ENCODE peak calls at places on chromosomes 16 and 17, in seven cellular contexts. S is heart right ventricle, E is psoas muscle, Q is transverse colon, V is adipocyte, C is cardiac muscle cell, A is thyroid gland. O is an unnamed sample. For H3K4me1, the result is how much of the 10 kb centered on the place peaks cover.

GRCh38 chr17:67519801-67520251 is 142.7 kb downstream of the PITPNC1 start:
- DNase-seq in S (no peak), E (no peak), Q (no peak), V (no peak), C (no peak), A (no peak), O (no peak)

GRCh38 chr17:55783684-55784245 is 32.9 kb downstream of the PCTP start:
- DNase-seq in S (peak), E (peak), Q (peak), V (peak), C (no peak), A (peak), O (no peak)

GRCh38 chr16:85428899-85429775 is 184.0 kb upstream of the GSE1 start:
- DNase-seq in S (no peak), E (peak), Q (no peak), V (no peak), C (no peak), A (no peak), O (no peak)

GRCh38 chr16:1363501-1364041 is 11.8 kb downstream of the GNPTG start:
- DNase-seq in S (peak), E (peak), Q (peak), V (peak), C (peak), A (peak), O (peak)

GRCh38 chr16:396605-397004 is 394 bp upstream of the NME4 start:
- DNase-seq in S (no peak), E (peak), Q (peak), V (peak), C (peak), A (peak), O (no peak)

GRCh38 chr16:26710475-26710874 is 356.3 kb upstream of the C16orf82 start:
- DNase-seq in S (no peak), E (no peak), Q (no peak), V (no peak), C (no peak), A (no peak), O (no peak)

GRCh38 chr17:4858068-4858879 is 25.1 kb downstream of the MINK1 start:
- DNase-seq in S (peak), E (no peak), Q (no peak), V (no peak), C (no peak), A (peak), O (no peak)

GRCh38 chr17:19311016-19311415 is 51.5 kb downstream of the B9D1 start:
- DNase-seq in S (no peak), E (no peak), Q (no peak), V (no peak), C (no peak), A (no peak), O (no peak)

GRCh38 chr17:20091161-20092029 is 82.2 kb downstream of the SPECC1 start:
- DNase-seq in S (peak), E (no peak), Q (no peak), V (no peak), C (no peak), A (no peak), O (no peak)

GRCh38 chr17:15782809-15783208 is 50.7 kb downstream of the TBC1D26 start:
- DNase-seq in S (peak), E (peak), Q (peak), V (no peak), C (no peak), A (peak), O (no peak)

GRCh38 chr17:40123811-40124114 is 2.0 kb downstream of the MSL1 start:
- DNase-seq in S (no peak), E (no peak), Q (no peak), V (no peak), C (no peak), A (no peak), O (no peak)

GRCh38 chr17:38454528-38454927 is 26.3 kb downstream of the ARHGAP23 start:
- DNase-seq in S (peak), E (peak), Q (peak), V (peak), C (no peak), A (peak), O (no peak)

GRCh38 chr16:68031951-68032350 is 8.9 kb downstream of the DUS2 start:
- DNase-seq in S (no peak), E (no peak), Q (peak), V (no peak), C (no peak), A (peak), O (peak)

GRCh38 chr16:83336630-83337029 is 471.1 kb upstream of the HSBP1 start:
- DNase-seq in S (no peak), E (no peak), Q (no peak), V (peak), C (no peak), A (no peak), O (peak)

GRCh38 chr17:9240659-9241370 is 219.5 kb downstream of the NTN1 start:
- DNase-seq in S (peak), E (peak), Q (peak), V (peak), C (peak), A (peak), O (no peak)

GRCh38 chr16:31061813-31062440 is 12.1 kb downstream of the ZNF668 start:
- DNase-seq in S (no peak), E (no peak), Q (no peak), V (no peak), C (no peak), A (no peak), O (no peak)

GRCh38 chr17:49616546-49617205 is 41.0 kb downstream of the NXPH3 start:
- DNase-seq in S (peak), E (peak), Q (peak), V (peak), C (no peak), A (peak), O (no peak)

GRCh38 chr17:61168506-61168905 is 231.1 kb upstream of the TBX2 start:
- DNase-seq in S (no peak), E (no peak), Q (no peak), V (no peak), C (no peak), A (no peak), O (peak)

GRCh38 chr17:77566566-77566965 is 391.9 kb upstream of the TNRC6C start:
- DNase-seq in S (no peak), E (no peak), Q (no peak), V (no peak), C (no peak), A (no peak), O (no peak)

GRCh38 chr16:50234771-50235556 is 31.4 kb upstream of the ADCY7 start:
- DNase-seq in S (no peak), E (no peak), Q (no peak), V (peak), C (no peak), A (no peak), O (peak)

GRCh38 chr17:58414596-58414997 is 2.7 kb downstream of the RNF43 start:
- DNase-seq in S (no peak), E (no peak), Q (no peak), V (no peak), C (no peak), A (no peak), O (peak)

GRCh38 chr17:58412910-58413630 is 4.3 kb downstream of the RNF43 start:
- DNase-seq in S (no peak), E (no peak), Q (no peak), V (no peak), C (no peak), A (no peak), O (no peak)

GRCh38 chr17:58415371-58416055 is 1.8 kb downstream of the RNF43 start:
- DNase-seq in S (peak), E (no peak), Q (peak), V (no peak), C (peak), A (peak), O (no peak)

GRCh38 chr17:58412064-58412703 is 5.2 kb downstream of the RNF43 start:
- DNase-seq in S (no peak), E (no peak), Q (no peak), V (no peak), C (no peak), A (no peak), O (no peak)

DNA sequence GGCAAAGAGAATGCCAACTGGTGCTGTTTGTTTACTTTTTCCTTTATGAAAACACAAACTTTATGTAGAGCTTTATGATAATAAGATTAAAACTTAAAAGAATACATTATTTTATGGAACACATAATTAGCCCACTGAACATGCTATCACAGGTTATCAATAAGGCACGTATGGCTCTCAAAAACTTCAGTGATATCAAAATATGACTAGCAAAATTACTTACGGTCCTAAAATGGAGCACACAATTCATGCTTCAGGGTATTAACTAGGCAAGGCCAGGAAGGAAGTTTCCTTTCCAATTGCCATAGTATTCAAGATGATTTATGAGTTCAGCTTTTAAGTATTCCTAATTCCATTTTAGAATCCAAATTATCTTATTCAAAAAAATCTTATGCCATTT is 3.6 kb downstream of the RNF43 start:
- DNase-seq in S (no peak), E (no peak), Q (no peak), V (no peak), C (no peak), A (no peak), O (peak)
- H3K4me1 ChIP-seq in S (under half), E (under half), Q (under half), V (under half), C (under half), A (under half), O (under half)

DNA sequence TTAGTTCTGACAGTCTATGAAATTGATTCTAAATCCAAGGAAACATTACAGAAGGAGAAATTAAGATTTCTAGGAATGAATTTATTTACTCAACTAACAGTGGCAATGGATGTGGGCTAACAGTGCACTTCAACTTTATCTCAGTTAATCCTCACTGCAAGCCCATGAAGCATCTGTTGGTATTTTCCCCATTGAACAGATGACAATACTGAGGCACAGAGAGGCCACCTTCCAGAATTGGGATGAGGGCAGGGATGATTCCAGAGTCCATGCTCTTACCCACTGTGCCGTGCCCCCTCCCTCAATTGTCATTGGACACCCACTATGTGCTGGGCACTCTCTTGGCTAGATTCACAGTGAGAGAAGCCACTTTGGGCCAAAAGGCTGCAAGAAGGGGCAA is 89.0 kb downstream of the XYLT1 start:
- DNase-seq in S (no peak), E (no peak), Q (no peak), V (no peak), C (no peak), A (no peak), O (no peak)
- H3K4me1 ChIP-seq in S (under half), E (under half), Q (under half), V (under half), C (half or more), A (under half), O (under half)

GRCh38 chr17:47651704-47652103 is 2.0 kb downstream of the KPNB1 start:
- DNase-seq in S (no peak), E (no peak), Q (no peak), V (no peak), C (no peak), A (no peak), O (no peak)

GRCh38 chr17:47649153-47649971 is at the start of gene KPNB1:
- DNase-seq in S (peak), E (peak), Q (peak), V (peak), C (peak), A (peak), O (peak)

GRCh38 chr17:47652570-47652969 is 2.9 kb downstream of the KPNB1 start:
- DNase-seq in S (no peak), E (no peak), Q (no peak), V (no peak), C (no peak), A (no peak), O (no peak)

GRCh38 chr17:47649972-47650524 is 329 bp downstream of the KPNB1 start:
- DNase-seq in S (no peak), E (no peak), Q (no peak), V (no peak), C (no peak), A (peak), O (peak)

DNA sequence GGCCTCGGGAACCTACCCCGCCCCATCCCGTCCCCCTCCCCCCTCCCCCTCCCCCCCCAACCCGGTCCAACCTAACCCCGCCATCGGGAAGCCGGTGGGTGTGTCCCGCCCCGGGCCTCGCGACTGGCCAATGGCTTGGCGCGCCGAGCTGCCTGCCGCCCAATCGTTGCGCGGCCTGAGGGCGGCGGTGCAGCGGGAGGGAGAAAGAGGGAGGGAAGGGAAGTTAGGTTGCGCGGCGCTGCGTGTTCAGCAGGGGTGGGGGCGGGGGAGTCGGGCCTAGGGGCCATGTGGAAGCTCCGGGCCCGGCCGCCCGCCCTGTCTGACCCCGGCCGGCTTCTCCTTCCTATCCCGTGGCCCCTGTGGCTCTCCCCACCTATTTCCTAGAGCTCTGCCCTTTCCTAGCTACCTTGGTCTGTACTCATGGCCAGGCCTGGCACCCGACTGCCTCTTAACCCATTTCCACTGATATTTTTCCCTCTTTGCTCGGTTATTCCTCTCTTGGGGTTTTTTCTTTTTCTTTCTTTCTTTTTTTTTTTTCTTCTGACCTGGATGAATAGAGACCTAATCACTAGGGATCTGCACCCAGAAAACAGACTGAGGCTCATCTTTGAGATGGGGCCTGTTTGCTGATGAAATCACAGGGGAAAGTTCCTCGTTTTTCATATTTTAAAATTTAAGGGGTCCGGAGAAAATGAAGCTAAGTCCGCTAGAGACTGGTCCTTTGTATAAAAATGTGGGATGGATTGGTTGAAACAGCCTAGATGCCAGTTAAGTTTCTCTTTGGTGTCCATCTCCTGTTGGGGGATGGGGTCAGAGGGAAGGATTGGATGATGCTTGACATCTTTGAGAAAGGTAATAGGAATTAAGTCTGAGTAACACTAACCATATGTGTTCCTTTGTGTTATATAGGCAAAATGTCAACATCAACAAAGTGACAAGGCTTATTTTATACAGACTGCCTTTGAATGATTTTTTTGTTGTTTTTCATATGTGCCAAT is 1.1 kb downstream of the KPNB1 start:
- DNase-seq in S (peak), E (peak), Q (peak), V (peak), C (peak), A (peak), O (peak)
- H3K4me1 ChIP-seq in S (under half), E (under half), Q (under half), V (under half), C (under half), A (under half), O (under half)

GRCh38 chr17:17372856-17373520 is 69.8 kb downstream of the NT5M start:
- DNase-seq in S (no peak), E (no peak), Q (no peak), V (no peak), C (no peak), A (peak), O (no peak)
- H3K4me1 ChIP-seq in S (under half), E (under half), Q (under half), V (under half), C (under half), A (under half), O (under half)

DNA sequence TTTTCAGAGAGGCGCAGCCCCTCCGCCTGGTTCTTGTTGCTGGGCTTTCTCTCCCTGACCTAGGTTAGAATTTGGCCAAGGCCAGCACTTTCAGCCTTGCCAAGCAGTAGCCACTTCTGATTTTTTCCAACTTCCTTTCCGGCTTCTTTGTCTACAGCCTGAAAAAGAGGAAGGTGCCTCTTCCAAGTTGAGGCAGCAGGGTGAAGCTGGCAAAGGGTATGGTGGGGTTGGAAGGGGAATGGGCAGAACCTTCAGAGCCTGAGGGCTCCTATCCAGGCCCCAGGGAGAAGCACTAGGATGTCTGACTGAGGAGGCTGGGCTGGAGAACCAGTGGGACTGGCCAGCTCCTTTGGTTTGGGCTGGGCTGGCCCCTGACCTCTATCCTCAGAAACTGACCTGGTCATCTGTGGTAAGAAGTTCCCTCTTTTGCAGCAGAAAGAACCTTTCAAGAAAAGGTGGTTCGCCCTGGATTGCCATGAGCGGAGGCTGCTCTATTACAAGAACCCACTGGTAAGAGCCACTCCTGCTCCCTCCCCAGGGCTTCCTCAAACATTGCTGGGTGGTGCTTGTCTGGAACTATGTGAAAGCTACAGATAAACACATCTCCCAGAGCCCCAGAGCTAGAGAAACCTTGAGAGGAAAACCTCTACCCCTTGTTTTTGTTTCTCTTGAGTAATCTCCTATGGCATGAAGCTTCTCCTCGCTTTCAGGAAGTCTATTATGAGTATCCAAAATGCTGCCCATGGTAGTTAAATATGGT is 16.6 kb upstream of the RNF135 start:
- DNase-seq in S (no peak), E (peak), Q (no peak), V (peak), C (no peak), A (no peak), O (no peak)
- H3K4me1 ChIP-seq in S (under half), E (under half), Q (under half), V (under half), C (under half), A (under half), O (under half)

GRCh38 chr17:81484195-81484979 is 28.2 kb downstream of the ACTG1 start:
- DNase-seq in S (peak), E (peak), Q (peak), V (peak), C (peak), A (peak), O (peak)

GRCh38 chr17:81481815-81482505 is 30.6 kb downstream of the ACTG1 start:
- DNase-seq in S (no peak), E (no peak), Q (no peak), V (no peak), C (no peak), A (no peak), O (no peak)

GRCh38 chr17:81483862-81484194 is 28.8 kb downstream of the ACTG1 start:
- DNase-seq in S (no peak), E (no peak), Q (no peak), V (no peak), C (no peak), A (no peak), O (no peak)

GRCh38 chr17:81482673-81483072 is 29.9 kb downstream of the ACTG1 start:
- DNase-seq in S (no peak), E (no peak), Q (no peak), V (no peak), C (no peak), A (peak), O (no peak)

GRCh38 chr17:81483085-81483861 is 29.3 kb downstream of the ACTG1 start:
- DNase-seq in S (peak), E (peak), Q (peak), V (no peak), C (no peak), A (peak), O (no peak)
- H3K4me1 ChIP-seq in S (under half), E (under half), Q (under half), V (under half), C (under half), A (under half), O (under half)

DNA sequence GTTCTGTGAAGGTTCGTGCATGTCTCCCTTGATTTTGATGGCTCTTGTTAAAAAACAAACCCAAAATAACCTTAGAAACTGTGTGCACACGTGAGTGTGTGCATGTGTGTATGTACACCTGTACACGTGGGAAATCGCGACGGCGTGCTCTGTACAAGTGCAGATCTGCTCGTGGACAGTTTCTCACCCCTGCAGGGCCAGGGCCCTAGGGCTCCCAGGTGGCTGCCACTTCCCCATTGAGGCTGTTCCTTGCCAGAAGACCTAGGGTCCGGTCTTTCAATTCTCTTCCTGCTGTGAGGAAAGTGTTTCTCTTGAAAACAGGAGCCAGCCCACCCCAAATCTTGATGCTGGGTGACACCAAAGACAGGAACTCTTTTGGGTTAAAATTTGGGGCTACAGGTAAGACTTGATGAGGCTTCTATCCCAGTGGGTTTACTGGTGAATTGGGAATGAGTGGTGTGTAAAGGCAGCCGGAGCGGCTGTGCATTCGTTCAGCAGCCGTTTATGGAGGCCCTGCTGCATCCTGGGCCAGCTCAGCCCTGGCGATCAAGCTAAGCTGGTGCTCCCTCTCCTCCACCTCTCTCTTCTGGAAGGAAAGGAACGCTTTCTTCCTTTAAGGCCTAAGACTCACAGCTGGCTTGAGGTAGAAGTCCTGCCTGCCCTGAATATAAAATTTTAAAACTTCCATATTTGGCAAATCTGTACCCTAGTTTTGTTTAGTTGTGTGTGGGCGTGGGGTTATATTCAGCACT is 137.9 kb downstream of the CLEC16A start:
- DNase-seq in S (no peak), E (no peak), Q (no peak), V (no peak), C (no peak), A (no peak), O (no peak)
- H3K4me1 ChIP-seq in S (under half), E (under half), Q (under half), V (under half), C (under half), A (under half), O (under half)

GRCh38 chr17:74466111-74466784 is at the start of gene CD300A:
- DNase-seq in S (peak), E (peak), Q (no peak), V (no peak), C (no peak), A (no peak), O (no peak)
- H3K4me1 ChIP-seq in S (under half), E (under half), Q (under half), V (under half), C (under half), A (under half), O (under half)

GRCh38 chr17:57444632-57445031 is 188.3 kb downstream of the MSI2 start:
- DNase-seq in S (no peak), E (no peak), Q (no peak), V (no peak), C (peak), A (no peak), O (no peak)
- H3K4me1 ChIP-seq in S (under half), E (under half), Q (under half), V (under half), C (half or more), A (under half), O (under half)